ENCODE peak calls at places on chromosomes 16 and 17, in seven cellular contexts. One of them, this sample, is unnamed.

GRCh38 chr17:48995871-48996695 is 1.1 kb upstream of the IGF2BP1 start:
- DNase-seq in endodermal cell: peak
- DNase-seq in ovary: no peak
- DNase-seq in heart left ventricle: no peak
- DNase-seq in GM23338: peak
- DNase-seq in cardiac fibroblast: no peak
- DNase-seq in lower leg skin: peak
- DNase-seq in this sample: no peak

GRCh38 chr17:14015286-14015685 is 54.0 kb upstream of the COX10 start:
- DNase-seq in ovary: no peak
- DNase-seq in GM23338: no peak
- DNase-seq in lower leg skin: no peak
- DNase-seq in endodermal cell: no peak
- DNase-seq in heart left ventricle: no peak
- DNase-seq in cardiac fibroblast: no peak
- DNase-seq in this sample: no peak

GRCh38 chr16:82867425-82867824 is 240.7 kb downstream of the CDH13 start:
- DNase-seq in cardiac fibroblast: no peak
- DNase-seq in ovary: no peak
- DNase-seq in lower leg skin: no peak
- DNase-seq in heart left ventricle: no peak
- DNase-seq in endodermal cell: no peak
- DNase-seq in GM23338: no peak
- DNase-seq in this sample: no peak

GRCh38 chr17:76447931-76448652 is 4.9 kb downstream of the UBE2O start:
- DNase-seq in endodermal cell: no peak
- DNase-seq in cardiac fibroblast: no peak
- DNase-seq in heart left ventricle: peak
- DNase-seq in GM23338: no peak
- DNase-seq in ovary: no peak
- DNase-seq in lower leg skin: no peak
- DNase-seq in this sample: no peak

GRCh38 chr16:25064967-25065366 is 46.6 kb upstream of the LCMT1 start:
- DNase-seq in endodermal cell: no peak
- DNase-seq in heart left ventricle: no peak
- DNase-seq in ovary: peak
- DNase-seq in lower leg skin: no peak
- DNase-seq in GM23338: peak
- DNase-seq in cardiac fibroblast: no peak
- DNase-seq in this sample: no peak

GRCh38 chr17:19269102-19269501 is 31.9 kb downstream of the EPN2 start:
- DNase-seq in GM23338: no peak
- DNase-seq in endodermal cell: no peak
- DNase-seq in cardiac fibroblast: no peak
- DNase-seq in ovary: no peak
- DNase-seq in lower leg skin: no peak
- DNase-seq in heart left ventricle: no peak
- DNase-seq in this sample: no peak

GRCh38 chr16:27374231-27374793 is 27.7 kb upstream of the IL21R start:
- DNase-seq in lower leg skin: peak
- DNase-seq in ovary: no peak
- DNase-seq in GM23338: no peak
- DNase-seq in endodermal cell: peak
- DNase-seq in heart left ventricle: no peak
- DNase-seq in cardiac fibroblast: no peak
- DNase-seq in this sample: no peak

GRCh38 chr17:37506678-37507077 is 17.0 kb downstream of the DUSP14 start:
- DNase-seq in endodermal cell: peak
- DNase-seq in cardiac fibroblast: peak
- DNase-seq in GM23338: peak
- DNase-seq in heart left ventricle: no peak
- DNase-seq in ovary: no peak
- DNase-seq in lower leg skin: no peak
- DNase-seq in this sample: no peak

GRCh38 chr16:67528870-67529638 is 425 bp downstream of the RIPOR1 start:
- DNase-seq in ovary: peak
- DNase-seq in cardiac fibroblast: peak
- DNase-seq in heart left ventricle: peak
- DNase-seq in endodermal cell: peak
- DNase-seq in GM23338: peak
- DNase-seq in lower leg skin: peak
- DNase-seq in this sample: no peak

GRCh38 chr17:27756467-27757371 is 43.6 kb downstream of the NOS2 start:
- DNase-seq in endodermal cell: peak
- DNase-seq in ovary: no peak
- DNase-seq in GM23338: peak
- DNase-seq in heart left ventricle: no peak
- DNase-seq in cardiac fibroblast: peak
- DNase-seq in lower leg skin: no peak
- DNase-seq in this sample: no peak

GRCh38 chr17:76139801-76140660 is 1.0 kb downstream of the FOXJ1 start:
- DNase-seq in endodermal cell: peak
- DNase-seq in heart left ventricle: no peak
- DNase-seq in GM23338: peak
- DNase-seq in cardiac fibroblast: no peak
- DNase-seq in ovary: no peak
- DNase-seq in lower leg skin: no peak
- DNase-seq in this sample: no peak

GRCh38 chr16:30746638-30747160 is 1.5 kb upstream of the PHKG2 start:
- DNase-seq in endodermal cell: no peak
- DNase-seq in heart left ventricle: no peak
- DNase-seq in lower leg skin: no peak
- DNase-seq in GM23338: no peak
- DNase-seq in ovary: no peak
- DNase-seq in cardiac fibroblast: no peak
- DNase-seq in this sample: no peak

GRCh38 chr17:50356418-50356817 is 10.5 kb downstream of the XYLT2 start:
- DNase-seq in lower leg skin: peak
- DNase-seq in ovary: no peak
- DNase-seq in GM23338: no peak
- DNase-seq in cardiac fibroblast: no peak
- DNase-seq in heart left ventricle: no peak
- DNase-seq in endodermal cell: peak
- DNase-seq in this sample: no peak

GRCh38 chr16:76535-77272 is 1.3 kb upstream of the MPG start:
- DNase-seq in cardiac fibroblast: peak
- DNase-seq in endodermal cell: peak
- DNase-seq in ovary: peak
- DNase-seq in lower leg skin: peak
- DNase-seq in heart left ventricle: peak
- DNase-seq in GM23338: no peak
- DNase-seq in this sample: no peak

GRCh38 chr17:77909236-77909635 is 49.3 kb upstream of the TNRC6C start:
- DNase-seq in heart left ventricle: no peak
- DNase-seq in GM23338: no peak
- DNase-seq in ovary: no peak
- DNase-seq in endodermal cell: peak
- DNase-seq in cardiac fibroblast: peak
- DNase-seq in lower leg skin: peak
- DNase-seq in this sample: no peak

GRCh38 chr17:1972429-1973160 is 52.5 kb downstream of the RTN4RL1 start:
- DNase-seq in ovary: no peak
- DNase-seq in lower leg skin: no peak
- DNase-seq in GM23338: no peak
- DNase-seq in endodermal cell: no peak
- DNase-seq in cardiac fibroblast: peak
- DNase-seq in heart left ventricle: peak
- DNase-seq in this sample: no peak

GRCh38 chr16:66895697-66895995 is 15.3 kb downstream of the PDP2 start:
- DNase-seq in lower leg skin: no peak
- DNase-seq in cardiac fibroblast: no peak
- DNase-seq in heart left ventricle: no peak
- DNase-seq in ovary: no peak
- DNase-seq in GM23338: no peak
- DNase-seq in endodermal cell: no peak
- DNase-seq in this sample: no peak

GRCh38 chr17:929547-929946 is 50.0 kb downstream of the NXN start:
- DNase-seq in heart left ventricle: no peak
- DNase-seq in cardiac fibroblast: peak
- DNase-seq in GM23338: no peak
- DNase-seq in lower leg skin: no peak
- DNase-seq in ovary: no peak
- DNase-seq in endodermal cell: no peak
- DNase-seq in this sample: no peak

GRCh38 chr16:82105107-82105506 is 64.9 kb downstream of the MPHOSPH6 start:
- DNase-seq in endodermal cell: no peak
- DNase-seq in GM23338: no peak
- DNase-seq in lower leg skin: no peak
- DNase-seq in heart left ventricle: no peak
- DNase-seq in ovary: no peak
- DNase-seq in cardiac fibroblast: no peak
- DNase-seq in this sample: no peak

DNA sequence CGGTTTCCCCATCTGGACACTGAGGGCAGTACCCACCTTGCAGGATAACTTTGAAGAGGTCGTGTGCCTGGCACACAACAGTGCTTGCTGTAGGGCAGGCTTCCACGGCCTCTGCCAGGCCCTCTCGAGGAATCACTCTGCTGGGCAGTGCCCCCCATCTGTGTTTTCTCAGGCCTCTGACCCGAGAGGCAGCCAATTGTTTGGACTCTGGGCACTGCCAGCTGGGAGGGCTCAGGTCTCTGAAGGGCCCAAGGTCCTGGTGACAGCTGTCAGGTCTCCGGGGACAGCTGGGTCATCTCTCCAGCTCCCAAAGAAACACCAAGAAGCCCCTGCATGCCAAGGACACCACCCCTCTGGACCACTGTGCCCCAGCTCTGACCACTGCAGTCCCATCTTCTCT is 1.0 kb upstream of the RAB26 start:
- DNase-seq in ovary: no peak
- DNase-seq in GM23338: no peak
- DNase-seq in heart left ventricle: no peak
- DNase-seq in endodermal cell: no peak
- DNase-seq in cardiac fibroblast: no peak
- DNase-seq in lower leg skin: no peak
- DNase-seq in this sample: no peak
- H3K4me3 ChIP-seq in ovary: no peak
- H3K4me3 ChIP-seq in GM23338: peak
- H3K4me3 ChIP-seq in heart left ventricle: no peak
- H3K4me3 ChIP-seq in endodermal cell: no peak
- H3K4me3 ChIP-seq in cardiac fibroblast: no peak
- H3K4me3 ChIP-seq in lower leg skin: no peak
- H3K4me3 ChIP-seq in this sample: no peak

GRCh38 chr16:85312642-85313540 is 200.6 kb upstream of the CIBAR2 start:
- DNase-seq in cardiac fibroblast: no peak
- DNase-seq in GM23338: no peak
- DNase-seq in ovary: no peak
- DNase-seq in lower leg skin: no peak
- DNase-seq in endodermal cell: peak
- DNase-seq in heart left ventricle: no peak
- DNase-seq in this sample: no peak
- TF ChIP-seq CTCF in cardiac fibroblast: no peak
- TF ChIP-seq CTCF in GM23338: no peak
- TF ChIP-seq CTCF in ovary: no peak
- TF ChIP-seq CTCF in lower leg skin: no peak
- TF ChIP-seq CTCF in endodermal cell: no peak
- TF ChIP-seq CTCF in heart left ventricle: no peak
- TF ChIP-seq CTCF in this sample: no peak

GRCh38 chr17:7629939-7630571 is at the start of gene SHBG:
- DNase-seq in cardiac fibroblast: no peak
- DNase-seq in heart left ventricle: no peak
- DNase-seq in GM23338: no peak
- DNase-seq in ovary: peak
- DNase-seq in lower leg skin: no peak
- DNase-seq in endodermal cell: peak
- DNase-seq in this sample: no peak

GRCh38 chr17:7623661-7624060 is 4.0 kb downstream of the SAT2 start:
- DNase-seq in cardiac fibroblast: no peak
- DNase-seq in lower leg skin: no peak
- DNase-seq in heart left ventricle: no peak
- DNase-seq in endodermal cell: no peak
- DNase-seq in ovary: no peak
- DNase-seq in GM23338: no peak
- DNase-seq in this sample: no peak

GRCh38 chr17:7627250-7628121 is at the start of gene SAT2:
- DNase-seq in cardiac fibroblast: peak
- DNase-seq in ovary: peak
- DNase-seq in GM23338: peak
- DNase-seq in endodermal cell: peak
- DNase-seq in lower leg skin: peak
- DNase-seq in heart left ventricle: peak
- DNase-seq in this sample: peak

GRCh38 chr17:7626956-7627249 is 718 bp downstream of the SAT2 start:
- DNase-seq in lower leg skin: no peak
- DNase-seq in GM23338: no peak
- DNase-seq in ovary: no peak
- DNase-seq in cardiac fibroblast: no peak
- DNase-seq in endodermal cell: no peak
- DNase-seq in heart left ventricle: no peak
- DNase-seq in this sample: no peak

DNA sequence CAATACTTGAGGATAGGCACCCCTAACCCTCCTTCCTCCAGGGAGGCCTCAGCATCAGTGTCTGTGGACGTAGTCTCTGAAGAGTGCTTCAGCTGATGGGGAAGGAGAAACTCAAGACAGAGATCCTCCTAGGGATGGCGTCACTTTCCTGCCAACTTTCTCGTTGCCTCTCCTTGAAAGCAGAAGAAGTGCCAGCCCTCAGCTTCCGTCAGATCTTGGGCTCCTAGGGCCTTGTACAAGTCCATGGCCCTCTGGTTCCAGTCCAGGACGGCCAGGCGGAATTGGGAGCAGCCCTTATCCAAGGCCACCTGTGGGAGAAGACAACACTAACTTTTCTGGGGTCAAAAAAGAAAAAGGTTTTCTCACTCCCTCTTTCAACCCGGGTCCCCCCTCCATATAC is 1.3 kb downstream of the SAT2 start:
- DNase-seq in lower leg skin: no peak
- DNase-seq in ovary: no peak
- DNase-seq in heart left ventricle: peak
- DNase-seq in cardiac fibroblast: no peak
- DNase-seq in GM23338: no peak
- DNase-seq in endodermal cell: no peak
- DNase-seq in this sample: no peak
- H3K4me3 ChIP-seq in lower leg skin: no peak
- H3K4me3 ChIP-seq in ovary: no peak
- H3K4me3 ChIP-seq in heart left ventricle: no peak
- H3K4me3 ChIP-seq in cardiac fibroblast: peak
- H3K4me3 ChIP-seq in GM23338: peak
- H3K4me3 ChIP-seq in endodermal cell: peak
- H3K4me3 ChIP-seq in this sample: peak

GRCh38 chr17:39406951-39407350 is 5.5 kb upstream of the FBXL20 start:
- DNase-seq in GM23338: no peak
- DNase-seq in endodermal cell: no peak
- DNase-seq in heart left ventricle: no peak
- DNase-seq in cardiac fibroblast: no peak
- DNase-seq in lower leg skin: no peak
- DNase-seq in ovary: no peak
- DNase-seq in this sample: no peak

GRCh38 chr17:39402279-39402889 is 958 bp upstream of the FBXL20 start:
- DNase-seq in lower leg skin: peak
- DNase-seq in ovary: peak
- DNase-seq in endodermal cell: peak
- DNase-seq in cardiac fibroblast: peak
- DNase-seq in GM23338: peak
- DNase-seq in heart left ventricle: peak
- DNase-seq in this sample: no peak

GRCh38 chr17:39401412-39402278 is at the start of gene FBXL20:
- DNase-seq in endodermal cell: peak
- DNase-seq in lower leg skin: peak
- DNase-seq in GM23338: peak
- DNase-seq in heart left ventricle: peak
- DNase-seq in ovary: peak
- DNase-seq in cardiac fibroblast: peak
- DNase-seq in this sample: no peak

GRCh38 chr17:39402890-39403605 is 1.6 kb upstream of the FBXL20 start:
- DNase-seq in ovary: no peak
- DNase-seq in lower leg skin: peak
- DNase-seq in endodermal cell: peak
- DNase-seq in GM23338: peak
- DNase-seq in heart left ventricle: no peak
- DNase-seq in cardiac fibroblast: no peak
- DNase-seq in this sample: no peak

GRCh38 chr17:39404542-39405378 is 3.3 kb upstream of the FBXL20 start:
- DNase-seq in GM23338: no peak
- DNase-seq in cardiac fibroblast: peak
- DNase-seq in lower leg skin: peak
- DNase-seq in heart left ventricle: no peak
- DNase-seq in endodermal cell: no peak
- DNase-seq in ovary: no peak
- DNase-seq in this sample: peak
- TF ChIP-seq CTCF in GM23338: no peak
- TF ChIP-seq CTCF in cardiac fibroblast: no peak
- TF ChIP-seq CTCF in lower leg skin: no peak
- TF ChIP-seq CTCF in heart left ventricle: no peak
- TF ChIP-seq CTCF in endodermal cell: no peak
- TF ChIP-seq CTCF in ovary: no peak
- TF ChIP-seq CTCF in this sample: no peak